ENCODE peak calls at places on chromosomes 12 and 14, in five cellular contexts. Z, H, R, M and G are unnamed samples.

GRCh38 chr14:58816416-58817115 is 178.8 kb downstream of the DACT1 start:
- DNase-seq in R (no peak), M (no peak), H (no peak), Z (no peak), G (no peak)

GRCh38 chr12:103877934-103878510 is 37.0 kb upstream of the NT5DC3 start:
- DNase-seq in M (no peak), Z (peak), H (peak), R (peak), G (peak)

GRCh38 chr14:68950111-68950510 is 29.0 kb downstream of the ACTN1 start:
- DNase-seq in Z (no peak), H (no peak), M (no peak), R (no peak), G (no peak)

GRCh38 chr12:40970320-40970907 is 217.7 kb upstream of the PDZRN4 start:
- DNase-seq in Z (no peak), M (no peak), R (no peak), H (no peak), G (no peak)

GRCh38 chr14:68104518-68104917 is 284.9 kb downstream of the RAD51B start:
- DNase-seq in R (no peak), Z (no peak), H (no peak), M (no peak), G (no peak)

GRCh38 chr12:116102019-116102418 is 175.5 kb downstream of the MED13L start:
- DNase-seq in M (no peak), R (no peak), Z (no peak), H (no peak), G (no peak)

GRCh38 chr12:12796928-12797788 is 11.7 kb downstream of the APOLD1 start:
- DNase-seq in Z (no peak), R (no peak), M (no peak), H (no peak), G (no peak)

GRCh38 chr14:55513491-55513890 is 66.5 kb upstream of the KTN1 start:
- DNase-seq in H (no peak), M (no peak), R (no peak), Z (no peak), G (no peak)

GRCh38 chr14:69636051-69636639 is 24.7 kb downstream of the SUSD6 start:
- DNase-seq in H (no peak), M (no peak), Z (no peak), R (no peak), G (no peak)

GRCh38 chr12:44874981-44875416 is 1.1 kb downstream of the NELL2 start:
- DNase-seq in Z (no peak), H (no peak), R (peak), M (no peak), G (peak)

GRCh38 chr12:13175499-13175898 is 21.0 kb upstream of the EMP1 start:
- DNase-seq in Z (no peak), R (no peak), H (no peak), M (no peak), G (no peak)

GRCh38 chr12:119659289-119659897 is 8.5 kb upstream of the PRKAB1 start:
- DNase-seq in M (no peak), R (no peak), Z (peak), H (peak), G (peak)

GRCh38 chr14:50087350-50088116 is 28.8 kb downstream of the VCPKMT start:
- DNase-seq in H (peak), R (no peak), Z (no peak), M (no peak), G (peak)

GRCh38 chr14:105856676-105857222 is 330.4 kb downstream of the TMEM121 start:
- DNase-seq in M (no peak), R (no peak), H (peak), Z (no peak), G (no peak)

GRCh38 chr14:33386140-33386539 is 447.5 kb downstream of the NPAS3 start:
- DNase-seq in M (no peak), R (no peak), Z (no peak), H (no peak), G (no peak)

GRCh38 chr14:106166650-106167204 is 640.3 kb downstream of the TMEM121 start:
- DNase-seq in H (no peak), R (no peak), Z (no peak), M (no peak), G (no peak)